ENCODE peak calls at places on chromosome 17, in ten cellular contexts. C is hippocampal formation; B is GM19239; J is endodermal cell; F is kidney glomerular epithelial cell; S is activated CD4-positive, alpha-beta T cell treated with anti-CD3 and anti-CD28 coated beads, Interleukin-2, amount 10 ng/mL, durations not matched to agents 7 days and 5 days; P is hepatic stellate cell; G is tibial nerve; I is AG08395; O is CD8-positive, alpha-beta T cell. E is an unnamed sample.

GRCh38 chr17:4741544-4741943 is 1.8 kb upstream of the CXCL16 start:
- DNase-seq in C (no peak), B (no peak), J (no peak), F (no peak), S (no peak), P (no peak), G (no peak), I (no peak), O (no peak), E (no peak)

GRCh38 chr17:42891539-42892152 is 9.0 kb upstream of the G6PC1 start:
- DNase-seq in C (peak), B (no peak), J (peak), F (peak), S (no peak), P (peak), G (peak), I (peak), O (no peak), E (peak)

GRCh38 chr17:79626156-79626890 is 15.5 kb upstream of the RBFOX3 start:
- DNase-seq in C (no peak), B (no peak), J (peak), F (no peak), S (no peak), P (no peak), G (no peak), I (no peak), O (no peak), E (no peak)

GRCh38 chr17:70080541-70081347 is 5.7 kb downstream of the KCNJ16 start:
- DNase-seq in C (no peak), B (no peak), J (no peak), F (no peak), S (no peak), P (no peak), G (peak), I (peak), O (no peak), E (peak)

GRCh38 chr17:66547170-66547865 is 244.9 kb downstream of the PRKCA start:
- DNase-seq in C (no peak), B (no peak), J (no peak), F (no peak), S (no peak), P (no peak), G (no peak), I (no peak), O (no peak), E (no peak)

GRCh38 chr17:27276653-27277156 is 17.2 kb upstream of the WSB1 start:
- DNase-seq in C (no peak), B (no peak), J (peak), F (no peak), S (no peak), P (no peak), G (no peak), I (no peak), O (no peak), E (no peak)

GRCh38 chr17:72117748-72118587 is 2.9 kb upstream of the SOX9 start:
- DNase-seq in C (no peak), B (no peak), J (peak), F (no peak), S (no peak), P (no peak), G (no peak), I (no peak), O (no peak), E (no peak)

GRCh38 chr17:9054611-9055010 is 33.3 kb downstream of the NTN1 start:
- DNase-seq in C (no peak), B (no peak), J (peak), F (no peak), S (no peak), P (no peak), G (no peak), I (no peak), O (no peak), E (no peak)

GRCh38 chr17:79865351-79866210 is 26.3 kb upstream of the CBX4 start:
- DNase-seq in C (no peak), B (no peak), J (peak), F (no peak), S (no peak), P (no peak), G (no peak), I (no peak), O (no peak), E (no peak)

GRCh38 chr17:14940946-14941280 is 324.2 kb downstream of the PMP22 start:
- DNase-seq in C (no peak), B (no peak), J (no peak), F (no peak), S (no peak), P (no peak), G (no peak), I (no peak), O (no peak), E (no peak)

GRCh38 chr17:42342242-42343008 is 45.8 kb downstream of the STAT3 start:
- DNase-seq in C (no peak), B (no peak), J (no peak), F (no peak), S (peak), P (no peak), G (no peak), I (peak), O (no peak), E (no peak)

GRCh38 chr17:31155208-31155810 is 60.5 kb downstream of the NF1 start:
- DNase-seq in C (no peak), B (no peak), J (no peak), F (no peak), S (no peak), P (no peak), G (no peak), I (no peak), O (no peak), E (no peak)

GRCh38 chr17:73365203-73365933 is 53.6 kb upstream of the CDC42EP4 start:
- DNase-seq in C (no peak), B (no peak), J (peak), F (no peak), S (no peak), P (no peak), G (no peak), I (no peak), O (no peak), E (no peak)

GRCh38 chr17:5126719-5127488 is 11.1 kb downstream of the USP6 start:
- DNase-seq in C (no peak), B (no peak), J (peak), F (no peak), S (peak), P (no peak), G (no peak), I (no peak), O (no peak), E (no peak)

GRCh38 chr17:41352597-41353366 is 2.2 kb upstream of the KRT33A start:
- DNase-seq in C (no peak), B (no peak), J (peak), F (no peak), S (no peak), P (no peak), G (no peak), I (no peak), O (no peak), E (no peak)

GRCh38 chr17:49223517-49224197 is 6.9 kb downstream of the PHOSPHO1 start:
- DNase-seq in C (no peak), B (no peak), J (peak), F (no peak), S (peak), P (peak), G (peak), I (peak), O (peak), E (peak)

GRCh38 chr17:55587608-55588139 is 76.4 kb upstream of the SMIM36 start:
- DNase-seq in C (no peak), B (no peak), J (no peak), F (no peak), S (no peak), P (no peak), G (peak), I (no peak), O (no peak), E (no peak)

GRCh38 chr17:63826468-63827001 is 696 bp upstream of the PSMC5 start:
- DNase-seq in C (no peak), B (no peak), J (peak), F (peak), S (no peak), P (peak), G (no peak), I (peak), O (no peak), E (peak)

GRCh38 chr17:67479119-67479517 is 102.0 kb downstream of the PITPNC1 start:
- DNase-seq in C (no peak), B (no peak), J (peak), F (no peak), S (no peak), P (no peak), G (no peak), I (no peak), O (no peak), E (no peak)

GRCh38 chr17:17416007-17416399 is 60.8 kb upstream of the MED9 start:
- DNase-seq in C (peak), B (peak), J (peak), F (no peak), S (peak), P (peak), G (no peak), I (peak), O (no peak), E (peak)

GRCh38 chr17:63999680-64000531 is 1.8 kb downstream of the PRR29 start:
- DNase-seq in C (no peak), B (no peak), J (peak), F (no peak), S (no peak), P (no peak), G (no peak), I (no peak), O (no peak), E (no peak)

GRCh38 chr17:75684924-75685323 is 17.8 kb downstream of the SAP30BP start:
- DNase-seq in C (peak), B (no peak), J (no peak), F (no peak), S (no peak), P (no peak), G (peak), I (peak), O (no peak), E (no peak)

GRCh38 chr17:70022175-70022574 is 52.9 kb upstream of the KCNJ16 start:
- DNase-seq in C (no peak), B (no peak), J (no peak), F (no peak), S (no peak), P (no peak), G (no peak), I (peak), O (no peak), E (no peak)

GRCh38 chr17:9115446-9116265 is 94.3 kb downstream of the NTN1 start:
- DNase-seq in C (peak), B (no peak), J (peak), F (peak), S (peak), P (no peak), G (peak), I (peak), O (peak), E (peak)

GRCh38 chr17:33269337-33270060 is 23.6 kb downstream of the ASIC2 start:
- DNase-seq in C (no peak), B (no peak), J (no peak), F (no peak), S (no peak), P (no peak), G (no peak), I (no peak), O (no peak), E (no peak)

GRCh38 chr17:67624886-67625656 is 92.7 kb upstream of the NOL11 start:
- DNase-seq in C (no peak), B (no peak), J (no peak), F (no peak), S (no peak), P (no peak), G (no peak), I (no peak), O (no peak), E (no peak)

GRCh38 chr17:29613371-29613837 is 9.3 kb downstream of the CORO6 start:
- DNase-seq in C (peak), B (peak), J (peak), F (peak), S (peak), P (peak), G (peak), I (peak), O (peak), E (peak)

GRCh38 chr17:81646869-81647600 is 9.3 kb downstream of the PDE6G start:
- DNase-seq in C (no peak), B (no peak), J (no peak), F (no peak), S (no peak), P (no peak), G (no peak), I (no peak), O (no peak), E (peak)

GRCh38 chr17:12973496-12974318 is 44.1 kb downstream of the ELAC2 start:
- DNase-seq in C (no peak), B (no peak), J (peak), F (no peak), S (no peak), P (peak), G (no peak), I (peak), O (no peak), E (peak)

E was measured in AG08396.